ENCODE peak calls at places on chromosomes 1 and 21, in five cellular contexts. M is COLO829; H is tibial artery; E is osteocyte; N is activated CD4-positive, alpha-beta T cell treated with anti-CD3 and anti-CD28 coated beads, Interleukin-2, amount 10 ng/mL, durations not matched to agents 7 days and 5 days. W is an unnamed sample.
A peak's percentile ranks its signal among the peaks of the same experiment; 100 is the strongest.

GRCh38 chr21:35390013-35390776 is 341.1 kb upstream of the RUNX1 start:
- DNase-seq in M (no peak), N (no peak), E (no peak), H (no peak), W (no peak)

GRCh38 chr1:61606448-61607312 is 118.3 kb downstream of the TM2D1 start:
- DNase-seq in E (no peak), H (peak; percentile 94), M (no peak), N (no peak), W (peak; percentile 94)

GRCh38 chr1:86084998-86085397 is 71.6 kb downstream of the COL24A1 start:
- DNase-seq in E (no peak), M (no peak), N (no peak), H (no peak), W (no peak)

GRCh38 chr1:226973898-226974543 is 33.9 kb downstream of the COQ8A start:
- DNase-seq in N (no peak), E (no peak), H (peak; percentile 87), M (no peak), W (peak; percentile 95)

GRCh38 chr1:118483245-118484006 is 298.4 kb upstream of the SPAG17 start:
- DNase-seq in M (no peak), H (no peak), N (no peak), E (no peak), W (no peak)

GRCh38 chr1:84406209-84406917 is 8.1 kb downstream of the DNASE2B start:
- DNase-seq in H (no peak), N (no peak), M (peak; percentile 48), E (no peak), W (no peak)

GRCh38 chr1:15430787-15431570 is 7.3 kb upstream of the CTRC start:
- DNase-seq in E (peak; percentile 90), H (peak; percentile 82), N (peak; percentile 70), M (peak; percentile 54), W (no peak)

GRCh38 chr1:91346824-91347223 is 57.8 kb downstream of the HFM1 start:
- DNase-seq in H (no peak), M (no peak), E (no peak), N (no peak), W (no peak)

GRCh38 chr1:48530727-48531351 is 58.8 kb upstream of the SPATA6 start:
- DNase-seq in N (peak; percentile 59), M (peak; percentile 79), E (no peak), H (no peak), W (no peak)

GRCh38 chr1:12600335-12600734 is 17.7 kb downstream of the DHRS3 start:
- DNase-seq in N (no peak), M (no peak), E (no peak), H (peak; percentile 95), W (no peak)

GRCh38 chr21:34846601-34847112 is 177.9 kb downstream of the CLIC6 start:
- DNase-seq in H (no peak), M (peak; percentile 27), E (no peak), N (no peak), W (no peak)

GRCh38 chr1:242146640-242147039 is 147.7 kb upstream of the MAP1LC3C start:
- DNase-seq in N (no peak), M (no peak), H (no peak), E (no peak), W (no peak)

GRCh38 chr21:41823166-41823565 is 56.0 kb downstream of the PRDM15 start:
- DNase-seq in M (no peak), N (no peak), H (peak; percentile 56), E (no peak), W (no peak)

GRCh38 chr1:162536511-162536910 is 25.0 kb upstream of the UAP1 start:
- DNase-seq in E (no peak), M (peak; percentile 42), N (no peak), H (no peak), W (no peak)

GRCh38 chr1:180178511-180179161 is 24.0 kb downstream of the QSOX1 start:
- DNase-seq in M (peak; percentile 78), E (no peak), N (peak; percentile 65), H (no peak), W (no peak)

GRCh38 chr1:241658081-241658793 is 6.2 kb downstream of the WDR64 start:
- DNase-seq in M (no peak), N (no peak), E (no peak), H (no peak), W (no peak)

GRCh38 chr1:109537450-109538178 is 2.1 kb upstream of the GPR61 start:
- DNase-seq in E (peak; percentile 40), M (no peak), H (no peak), N (no peak), W (no peak)

GRCh38 chr1:64851664-64852063 is 106.8 kb downstream of the RAVER2 start:
- DNase-seq in H (no peak), E (no peak), M (no peak), N (no peak), W (no peak)

GRCh38 chr1:180912801-180913616 is at the start of gene KIAA1614:
- DNase-seq in E (no peak), N (no peak), M (no peak), H (peak; percentile 73), W (no peak)

GRCh38 chr1:234899041-234899787 is 229.4 kb downstream of the TOMM20 start:
- DNase-seq in H (no peak), M (no peak), E (no peak), N (no peak), W (no peak)

GRCh38 chr1:205293350-205294074 is 28.0 kb downstream of the NUAK2 start:
- DNase-seq in H (no peak), M (no peak), E (no peak), N (no peak), W (no peak)

GRCh38 chr1:5980314-5981008 is 11.8 kb downstream of the NPHP4 start:
- DNase-seq in H (no peak), N (no peak), M (peak; percentile 28), E (no peak), W (no peak)

GRCh38 chr1:115980998-115981993 is 5.0 kb downstream of the SLC22A15 start:
- DNase-seq in H (no peak), N (peak; percentile 18), M (peak; percentile 54), E (no peak), W (no peak)